ENCODE peak calls at places on chromosomes 1 and 21, in nine cellular contexts. B is anterior cingulate cortex; M is sciatic nerve; A is heart right ventricle; W is cardiac fibroblast; I is HFF-Myc; X is HCEC 1CT; Z is NCI-H524; J is activated gamma-delta T cell treated with anti-CD3 and anti-CD28 coated beads, Interleukin-2, amount 50 U/mL, for 16 hours. Y is an unnamed sample.
A peak's percentile ranks its signal among the peaks of the same experiment; 100 is the strongest.

GRCh38 chr21:34653522-34653921 is 15.3 kb upstream of the CLIC6 start:
- DNase-seq in B (no peak), M (no peak), A (no peak), W (no peak), I (no peak), X (no peak), Z (no peak), J (no peak), Y (no peak)

GRCh38 chr1:113871597-113872113 is at the start of gene PTPN22:
- DNase-seq in B (no peak), M (peak; percentile 63), A (peak; percentile 17), W (peak; percentile 64), I (peak; percentile 38), X (peak; percentile 83), Z (no peak), J (peak; percentile 70), Y (peak; percentile 92)

GRCh38 chr1:202857136-202857610 is 31.8 kb downstream of the RABIF start:
- DNase-seq in B (no peak), M (no peak), A (no peak), W (no peak), I (no peak), X (no peak), Z (no peak), J (no peak), Y (no peak)

GRCh38 chr1:152886758-152887409 is 8.8 kb downstream of the SMCP start:
- DNase-seq in B (no peak), M (no peak), A (no peak), W (no peak), I (no peak), X (no peak), Z (no peak), J (no peak), Y (no peak)

GRCh38 chr1:183792300-183792699 is 12.6 kb upstream of the RGL1 start:
- DNase-seq in B (no peak), M (no peak), A (no peak), W (no peak), I (no peak), X (no peak), Z (no peak), J (no peak), Y (no peak)

GRCh38 chr1:155884028-155884950 is 24.9 kb downstream of the SYT11 start:
- DNase-seq in B (no peak), M (no peak), A (no peak), W (no peak), I (no peak), X (no peak), Z (no peak), J (no peak), Y (no peak)

GRCh38 chr1:235986869-235987268 is 78.0 kb downstream of the NID1 start:
- DNase-seq in B (no peak), M (no peak), A (no peak), W (peak; percentile 34), I (no peak), X (no peak), Z (no peak), J (no peak), Y (no peak)

GRCh38 chr1:29912413-29912812 is 676.1 kb downstream of the PTPRU start:
- DNase-seq in B (no peak), M (no peak), A (no peak), W (peak; percentile 51), I (no peak), X (no peak), Z (no peak), J (no peak), Y (peak; percentile 42)

GRCh38 chr1:12179111-12179519 is 12.3 kb downstream of the TNFRSF1B start:
- DNase-seq in B (no peak), M (no peak), A (no peak), W (peak; percentile 63), I (no peak), X (no peak), Z (no peak), J (peak; percentile 78), Y (peak; percentile 86)

GRCh38 chr1:115456441-115456961 is 118.5 kb upstream of the NGF start:
- DNase-seq in B (no peak), M (no peak), A (no peak), W (no peak), I (no peak), X (peak; percentile 29), Z (no peak), J (no peak), Y (peak; percentile 65)

GRCh38 chr1:40646385-40646784 is 19.1 kb downstream of the RIMS3 start:
- DNase-seq in B (no peak), M (no peak), A (no peak), W (peak; percentile 22), I (no peak), X (peak; percentile 51), Z (no peak), J (no peak), Y (peak; percentile 67)

GRCh38 chr1:166693158-166693557 is 146.1 kb upstream of the POGK start:
- DNase-seq in B (no peak), M (no peak), A (no peak), W (no peak), I (no peak), X (no peak), Z (no peak), J (no peak), Y (no peak)

GRCh38 chr1:241130881-241131280 is 226.1 kb downstream of the RGS7 start:
- DNase-seq in B (no peak), M (no peak), A (no peak), W (no peak), I (no peak), X (no peak), Z (no peak), J (no peak), Y (no peak)

GRCh38 chr1:209643295-209644020 is 8.8 kb downstream of the LAMB3 start:
- DNase-seq in B (peak; percentile 55), M (no peak), A (peak; percentile 71), W (peak; percentile 87), I (no peak), X (no peak), Z (no peak), J (no peak), Y (no peak)

GRCh38 chr21:31182231-31183129 is 144.2 kb upstream of the KRTAP19-8 start:
- DNase-seq in B (no peak), M (no peak), A (no peak), W (no peak), I (no peak), X (no peak), Z (no peak), J (no peak), Y (no peak)

GRCh38 chr1:31799196-31799894 is 16.5 kb downstream of the SPOCD1 start:
- DNase-seq in B (no peak), M (peak; percentile 47), A (no peak), W (no peak), I (no peak), X (no peak), Z (no peak), J (no peak), Y (no peak)